ENCODE peak calls at places on chromosomes 16 and 17, in ten cellular contexts. Z is A549, O is HCT116, P is uterus, J is testis, R is stomach, D is body of pancreas, G is GM12878, F is heart left ventricle, Y is lower leg skin. E is an unnamed sample.

GRCh38 chr16:77660311-77660710 is 62.0 kb upstream of the NUDT7 start:
- DNase-seq in G (no peak), Y (peak; percentile 86), R (no peak), Z (peak; percentile 33), O (peak; percentile 22), D (no peak), P (no peak), J (no peak), F (no peak), E (no peak)

GRCh38 chr16:75475420-75475847 is 10.9 kb upstream of the TMEM170A start:
- DNase-seq in P (no peak), Z (no peak), Y (no peak), O (no peak), J (no peak), R (no peak), D (no peak), F (no peak), G (no peak), E (no peak)

GRCh38 chr16:27780468-27781194 is 230.7 kb downstream of the KATNIP start:
- DNase-seq in R (no peak), G (no peak), Z (no peak), F (no peak), Y (no peak), P (no peak), D (no peak), O (no peak), J (no peak), E (no peak)

GRCh38 chr17:72587156-72587555 is 466.3 kb downstream of the SOX9 start:
- DNase-seq in D (no peak), O (no peak), F (no peak), Z (no peak), R (no peak), P (no peak), Y (no peak), J (no peak), G (no peak), E (no peak)

GRCh38 chr16:89319883-89320716 is 102.6 kb downstream of the ZNF778 start:
- DNase-seq in G (peak; percentile 17), F (peak; percentile 45), J (no peak), Y (no peak), D (peak; percentile 64), P (peak; percentile 54), O (no peak), Z (peak; percentile 82), R (peak; percentile 51), E (peak; percentile 38)

GRCh38 chr17:50640701-50641338 is 6.1 kb downstream of the ABCC3 start:
- DNase-seq in R (no peak), F (peak; percentile 26), O (no peak), P (no peak), Y (no peak), J (peak; percentile 47), G (no peak), D (no peak), Z (no peak), E (no peak)

GRCh38 chr16:56632848-56633365 is 448 bp downstream of the MT1M start:
- DNase-seq in J (no peak), R (no peak), Z (no peak), G (no peak), F (no peak), Y (no peak), P (no peak), D (no peak), O (no peak), E (no peak)

GRCh38 chr16:4328580-4329353 is 12.9 kb downstream of the GLIS2 start:
- DNase-seq in P (no peak), Z (no peak), D (no peak), G (no peak), Y (no peak), R (no peak), J (no peak), F (peak; percentile 70), O (no peak), E (no peak)

GRCh38 chr17:36816214-36816613 is 121.1 kb upstream of the LHX1 start:
- DNase-seq in Z (no peak), F (no peak), J (no peak), R (no peak), D (no peak), O (no peak), P (no peak), Y (no peak), G (no peak), E (no peak)

GRCh38 chr17:50270430-50271172 is 3.7 kb upstream of the TMEM92 start:
- DNase-seq in R (peak; percentile 27), G (no peak), D (no peak), O (no peak), P (peak; percentile 71), Y (peak; percentile 91), J (peak; percentile 46), F (no peak), Z (no peak), E (peak; percentile 19)

GRCh38 chr16:46923513-46924295 is 39.5 kb downstream of the GPT2 start:
- DNase-seq in D (no peak), P (no peak), F (no peak), R (no peak), O (no peak), G (no peak), J (peak; percentile 45), Y (no peak), Z (no peak), E (no peak)

GRCh38 chr16:30368122-30368791 is 2.0 kb downstream of the TBC1D10B start:
- DNase-seq in O (no peak), J (no peak), Z (no peak), P (no peak), F (no peak), D (peak; percentile 40), G (no peak), R (no peak), Y (no peak), E (no peak)

GRCh38 chr16:3119286-3119685 is 6.9 kb downstream of the ZNF205 start:
- DNase-seq in P (no peak), Z (no peak), Y (no peak), R (no peak), G (no peak), O (no peak), J (no peak), F (no peak), D (no peak), E (no peak)

GRCh38 chr16:85777583-85778310 is 21.6 kb downstream of the EMC8 start:
- DNase-seq in J (no peak), G (no peak), O (no peak), P (no peak), Z (no peak), R (no peak), Y (no peak), D (no peak), F (no peak), E (no peak)
- H3K4me3 ChIP-seq in J (no peak overlapping the region), G (no peak overlapping the region), O (no peak overlapping the region), P (no peak overlapping the region), Z (no peak overlapping the region), R (no peak overlapping the region), Y (no peak overlapping the region), D (no peak overlapping the region), F (no peak overlapping the region), E (no peak overlapping the region)

GRCh38 chr16:11099672-11100195 is 155.4 kb downstream of the CLEC16A start:
- DNase-seq in J (no peak), O (no peak), R (no peak), P (no peak), D (no peak), Z (no peak), Y (no peak), G (no peak), F (no peak), E (no peak)

GRCh38 chr16:11098601-11099377 is 154.4 kb downstream of the CLEC16A start:
- DNase-seq in F (no peak), G (no peak), Y (no peak), O (no peak), J (no peak), R (no peak), Z (no peak), D (no peak), P (peak; percentile 37), E (no peak)

GRCh38 chr16:11101695-11102522 is 154.1 kb downstream of the SOCS1 start:
- DNase-seq in Z (no peak), J (no peak), F (no peak), G (no peak), P (no peak), R (no peak), D (peak; percentile 34), O (no peak), Y (no peak), E (no peak)

GRCh38 chr16:11101283-11101682 is 154.7 kb downstream of the SOCS1 start:
- DNase-seq in J (no peak), R (no peak), Y (no peak), Z (no peak), P (no peak), G (no peak), O (no peak), F (no peak), D (no peak), E (no peak)

GRCh38 chr16:11100239-11100750 is 155.7 kb downstream of the SOCS1 start:
- DNase-seq in Z (no peak), J (peak; percentile 51), P (peak; percentile 81), O (peak; percentile 23), G (peak; percentile 74), R (peak; percentile 63), D (peak; percentile 35), F (peak; percentile 69), Y (no peak), E (peak; percentile 53)
- TF ChIP-seq CTCF in Z (no peak), J (no peak), P (peak; percentile 55), O (peak; percentile 6), G (no peak), R (no peak), D (no peak), F (peak; percentile 17), Y (no peak), E (no peak)

GRCh38 chr16:70523621-70524405 is at the start of gene SF3B3:
- DNase-seq in J (peak; percentile 81), R (peak; percentile 69), P (peak; percentile 64), F (peak; percentile 74), Y (peak; percentile 92), D (peak; percentile 72), O (no peak), G (no peak), Z (peak; percentile 60), E (peak; percentile 72)
- TF ChIP-seq POLR2A in J (no peak), R (no peak), P (no peak), F (peak; percentile 25), Y (no peak), D (peak; percentile 81), O (peak; percentile 90), G (peak; percentile 91), Z (peak; percentile 50), E (peak; percentile 78)

GRCh38 chr17:1464186-1464585 is 8.2 kb upstream of the CRK start:
- DNase-seq in D (no peak), Y (no peak), P (no peak), O (no peak), R (no peak), J (no peak), F (no peak), Z (no peak), G (no peak), E (no peak)

GRCh38 chr17:1467258-1467657 is 11.2 kb upstream of the CRK start:
- DNase-seq in O (no peak), R (no peak), G (no peak), J (no peak), Y (no peak), D (no peak), Z (no peak), F (no peak), P (no peak), E (no peak)

GRCh38 chr17:1461193-1461944 is 5.3 kb upstream of the CRK start:
- DNase-seq in R (no peak), O (no peak), Z (no peak), P (no peak), D (peak; percentile 50), Y (no peak), G (no peak), J (no peak), F (no peak), E (no peak)

GRCh38 chr17:1460233-1460632 is 4.2 kb upstream of the CRK start:
- DNase-seq in F (peak; percentile 78), O (no peak), Y (peak; percentile 91), J (no peak), D (peak; percentile 97), Z (peak; percentile 61), P (peak; percentile 50), G (no peak), R (peak; percentile 94), E (peak; percentile 81)

GRCh38 chr17:1462164-1463112 is 6.4 kb upstream of the CRK start:
- DNase-seq in O (no peak), P (no peak), D (peak; percentile 47), F (no peak), G (no peak), J (no peak), R (peak; percentile 34), Y (no peak), Z (no peak), E (no peak)
- H3K4me3 ChIP-seq in O (peak overlapping the region; percentile 64), P (no peak overlapping the region), D (no peak overlapping the region), F (no peak overlapping the region), G (no peak overlapping the region), J (no peak overlapping the region), R (no peak overlapping the region), Y (no peak overlapping the region), Z (no peak overlapping the region), E (no peak overlapping the region)

E was measured in transverse colon.